ENCODE peak calls at places on chromosomes 11 and 22, in eight cellular contexts. T is DMS153; R is activated CD8-positive, alpha-beta memory T cell treated with anti-CD3 and anti-CD28 coated beads for 4 hours; G is activated T-cell treated with anti-CD3 and anti-CD28 coated beads, Interleukin-2, amount 50 U/mL, for 1 hour; H is HT1080; I is EH; L is activated naive CD8-positive, alpha-beta T cell treated with anti-CD3 and anti-CD28 coated beads, Interleukin-2, amount 50 U/mL, for 24 hours; S is activated naive CD4-positive, alpha-beta T cell treated with anti-CD3 and anti-CD28 coated beads, Interleukin-2, amount 10 ng/mL, durations not matched to agents 7 days and 5 days. N is an unnamed sample.

GRCh38 chr11:26331911-26332571 is at the start of gene ANO3:
- DNase-seq in T (peak; percentile 26), R (no peak), G (no peak), H (peak; percentile 51), I (peak; percentile 76), L (peak; percentile 8), S (peak; percentile 22), N (peak; percentile 96)

GRCh38 chr11:44011797-44012196 is 36.0 kb upstream of the ACCSL start:
- DNase-seq in T (no peak), R (no peak), G (no peak), H (peak; percentile 18), I (peak; percentile 31), L (no peak), S (no peak), N (no peak)

GRCh38 chr22:45946805-45947600 is 30.0 kb downstream of the WNT7B start:
- DNase-seq in T (no peak), R (no peak), G (no peak), H (no peak), I (no peak), L (no peak), S (no peak), N (no peak)

GRCh38 chr11:121071456-121072236 is 29.4 kb upstream of the TECTA start:
- DNase-seq in T (no peak), R (no peak), G (no peak), H (no peak), I (peak; percentile 9), L (no peak), S (no peak), N (peak; percentile 70)

GRCh38 chr22:45246060-45246985 is 5.6 kb upstream of the KIAA0930 start:
- DNase-seq in T (no peak), R (no peak), G (no peak), H (peak; percentile 95), I (peak; percentile 97), L (no peak), S (no peak), N (peak; percentile 98)

GRCh38 chr11:132770802-132771545 is 761.3 kb downstream of the OPCML start:
- DNase-seq in T (peak; percentile 55), R (no peak), G (no peak), H (no peak), I (peak; percentile 21), L (no peak), S (no peak), N (no peak)

GRCh38 chr11:70435765-70436500 is 37.6 kb downstream of the CTTN start:
- DNase-seq in T (no peak), R (no peak), G (no peak), H (no peak), I (no peak), L (no peak), S (no peak), N (no peak)

GRCh38 chr11:15625691-15626090 is 511.0 kb downstream of the INSC start:
- DNase-seq in T (no peak), R (no peak), G (no peak), H (no peak), I (no peak), L (no peak), S (no peak), N (no peak)

GRCh38 chr22:34669001-34669400 is 397.0 kb upstream of the ISX start:
- DNase-seq in T (no peak), R (no peak), G (no peak), H (peak; percentile 90), I (peak; percentile 1), L (no peak), S (no peak), N (no peak)

GRCh38 chr22:49420651-49421050 is 407.0 kb downstream of the BRD1 start:
- DNase-seq in T (no peak), R (no peak), G (no peak), H (no peak), I (no peak), L (no peak), S (no peak), N (no peak)

GRCh38 chr22:44358723-44359440 is 46.1 kb upstream of the SHISAL1 start:
- DNase-seq in T (no peak), R (no peak), G (no peak), H (no peak), I (no peak), L (no peak), S (peak; percentile 18), N (no peak)

GRCh38 chr11:126403039-126403438 is 47.6 kb downstream of the ST3GAL4 start:
- DNase-seq in T (no peak), R (no peak), G (no peak), H (no peak), I (peak; percentile 27), L (no peak), S (no peak), N (peak; percentile 81)

GRCh38 chr11:84501750-84502149 is 1125.4 kb downstream of the DLG2 start:
- DNase-seq in T (no peak), R (no peak), G (no peak), H (no peak), I (no peak), L (no peak), S (no peak), N (no peak)

GRCh38 chr22:20201837-20202392 is 51.1 kb upstream of the CCDC188 start:
- DNase-seq in T (no peak), R (no peak), G (no peak), H (no peak), I (no peak), L (no peak), S (no peak), N (no peak)

GRCh38 chr22:48885271-48885918 is 942.3 kb downstream of the BRD1 start:
- DNase-seq in T (no peak), R (no peak), G (peak; percentile 11), H (no peak), I (no peak), L (no peak), S (peak; percentile 18), N (peak; percentile 44)

GRCh38 chr22:30728829-30729228 is 34.2 kb downstream of the OSBP2 start:
- DNase-seq in T (no peak), R (no peak), G (no peak), H (no peak), I (no peak), L (no peak), S (no peak), N (no peak)

N was measured in islet precursor cell.